ENCODE peak calls at places on chromosomes 3 and 15, in nine cellular contexts. K is right atrium auricular region, F is GM12878, S is PC-3, Q is neural progenitor cell, L is esophagus squamous epithelium, D is dorsolateral prefrontal cortex, M is pancreas, N is body of pancreas. X is an unnamed sample. For H3K27me3, the result is how much of the 10 kb centered on the place peaks cover.

GRCh38 chr3:114213262-114213668 is 24.1 kb downstream of the ZNF80 start:
- DNase-seq in K (no peak), F (no peak), S (no peak), Q (no peak), L (no peak), D (no peak), M (no peak), N (no peak), X (no peak)

GRCh38 chr15:35327789-35328188 is 218.2 kb downstream of the DPH6 start:
- DNase-seq in K (no peak), F (no peak), S (peak), Q (no peak), L (no peak), D (no peak), M (no peak), N (no peak), X (no peak)

GRCh38 chr15:65285291-65286068 is 1.2 kb downstream of the PARP16 start:
- DNase-seq in K (no peak), F (no peak), S (no peak), Q (no peak), L (no peak), D (no peak), M (no peak), N (no peak), X (no peak)

GRCh38 chr15:88913017-88913849 is at the start of gene MFGE8:
- DNase-seq in K (no peak), F (no peak), S (peak), Q (peak), L (no peak), D (no peak), M (peak), N (peak), X (peak)

GRCh38 chr3:152508705-152509104 is 240.0 kb downstream of the MBNL1 start:
- DNase-seq in K (no peak), F (no peak), S (peak), Q (no peak), L (no peak), D (no peak), M (no peak), N (no peak), X (peak)

GRCh38 chr3:124786491-124787241 is 56.4 kb downstream of the UMPS start:
- DNase-seq in K (no peak), F (no peak), S (peak), Q (no peak), L (no peak), D (no peak), M (no peak), N (no peak), X (no peak)

GRCh38 chr15:58742424-58743160 is 6.9 kb downstream of the ADAM10 start:
- DNase-seq in K (no peak), F (no peak), S (no peak), Q (no peak), L (no peak), D (no peak), M (no peak), N (no peak), X (peak)

GRCh38 chr3:88058593-88059379 is at the start of the genes CGGBP1 and ZNF654:
- DNase-seq in K (peak), F (peak), S (peak), Q (peak), L (peak), D (peak), M (peak), N (peak), X (peak)

GRCh38 chr15:71093089-71094024 is 21.9 kb upstream of the THSD4 start:
- DNase-seq in K (no peak), F (no peak), S (peak), Q (no peak), L (no peak), D (no peak), M (no peak), N (peak), X (peak)

GRCh38 chr3:105154692-105155091 is 212.0 kb upstream of the ALCAM start:
- DNase-seq in K (no peak), F (no peak), S (peak), Q (no peak), L (no peak), D (no peak), M (no peak), N (no peak), X (no peak)

GRCh38 chr3:99648496-99648895 is 10.1 kb downstream of the COL8A1 start:
- DNase-seq in K (no peak), F (no peak), S (peak), Q (no peak), L (no peak), D (no peak), M (no peak), N (no peak), X (no peak)
- H3K27ac ChIP-seq in K (peak), F (no peak), S (peak), Q (no peak), L (peak), D (no peak), M (no peak), N (no peak), X (no peak)

GRCh38 chr15:42880121-42880520 is 40.5 kb downstream of the TTBK2 start:
- DNase-seq in K (no peak), F (no peak), S (no peak), Q (no peak), L (no peak), D (no peak), M (no peak), N (no peak), X (no peak)

GRCh38 chr15:42879390-42879912 is 41.1 kb downstream of the TTBK2 start:
- DNase-seq in K (no peak), F (no peak), S (no peak), Q (no peak), L (no peak), D (no peak), M (no peak), N (no peak), X (no peak)

GRCh38 chr15:42876224-42876623 is 44.4 kb downstream of the TTBK2 start:
- DNase-seq in K (no peak), F (no peak), S (no peak), Q (no peak), L (no peak), D (no peak), M (no peak), N (no peak), X (no peak)
- TF ChIP-seq CTCF in K (no peak), F (no peak), S (no peak), Q (no peak), L (no peak), D (no peak), M (no peak), N (no peak), X (no peak)

DNA sequence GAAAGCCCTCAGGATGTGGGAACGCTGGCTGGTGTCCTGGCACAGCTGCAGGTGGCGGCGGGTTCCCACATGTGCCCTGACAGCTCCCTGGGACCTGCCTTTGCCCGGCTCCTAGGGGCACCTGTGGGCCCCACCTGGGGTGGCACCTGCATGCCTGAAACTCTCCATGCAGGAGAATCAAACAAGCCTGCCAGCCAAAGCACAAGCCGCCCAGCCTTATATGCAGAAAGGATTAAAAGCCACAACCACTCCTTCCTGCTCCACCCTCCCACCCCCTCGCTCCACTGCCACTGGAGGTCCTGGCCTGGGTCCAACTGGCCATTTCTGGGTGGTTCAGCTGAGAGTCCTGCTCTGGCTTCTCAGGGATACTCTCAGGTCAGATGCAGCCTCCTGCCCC is 18.1 kb downstream of the TRPM1 start:
- DNase-seq in K (no peak), F (no peak), S (peak), Q (no peak), L (no peak), D (no peak), M (peak), N (peak), X (no peak)
- H3K27me3 ChIP-seq in K (under half), F (under half), S (under half), Q (under half), L (under half), D (under half), M (under half), N (under half), X (under half)

GRCh38 chr3:156749244-156749643 is 74.9 kb downstream of the TIPARP start:
- DNase-seq in K (no peak), F (no peak), S (no peak), Q (peak), L (no peak), D (no peak), M (no peak), N (no peak), X (no peak)
- H3K27ac ChIP-seq in K (peak), F (no peak), S (no peak), Q (no peak), L (no peak), D (no peak), M (no peak), N (no peak), X (peak)

GRCh38 chr3:159781867-159782266 is 206.8 kb upstream of the IL12A start:
- DNase-seq in K (no peak), F (no peak), S (peak), Q (no peak), L (no peak), D (no peak), M (no peak), N (no peak), X (no peak)
- TF ChIP-seq CTCF in K (no peak), F (no peak), S (peak), Q (no peak), L (peak), D (no peak), M (no peak), N (no peak), X (no peak)

DNA sequence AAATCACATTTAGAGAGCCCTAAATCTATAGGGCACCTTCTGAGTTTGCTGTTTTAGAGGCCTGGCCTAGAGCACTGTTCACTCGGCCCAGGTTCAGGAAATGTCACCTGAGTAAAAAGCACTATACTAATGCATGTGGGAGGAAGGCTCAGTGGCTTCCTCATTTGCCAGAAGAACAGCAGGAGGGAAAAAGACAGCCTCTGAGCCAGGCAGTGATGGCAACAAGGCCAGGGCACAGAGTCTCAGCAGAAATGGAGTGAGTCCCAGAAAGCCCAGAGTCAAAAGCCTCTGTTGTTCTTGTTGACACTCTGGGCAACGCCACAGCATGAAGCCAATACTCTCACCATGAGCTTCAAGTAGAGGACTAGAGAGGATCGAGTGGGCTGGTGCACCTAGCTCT is 25.9 kb downstream of the LTF start:
- DNase-seq in K (no peak), F (no peak), S (no peak), Q (no peak), L (no peak), D (no peak), M (no peak), N (no peak), X (no peak)
- H3K27me3 ChIP-seq in K (under half), F (under half), S (under half), Q (under half), L (under half), D (under half), M (under half), N (under half), X (under half)

GRCh38 chr3:4741106-4741403 is 238.2 kb upstream of the BHLHE40 start:
- DNase-seq in K (no peak), F (no peak), S (no peak), Q (no peak), L (no peak), D (no peak), M (no peak), N (no peak), X (no peak)
- H3K27ac ChIP-seq in K (peak), F (no peak), S (peak), Q (no peak), L (peak), D (peak), M (peak), N (peak), X (no peak)

DNA sequence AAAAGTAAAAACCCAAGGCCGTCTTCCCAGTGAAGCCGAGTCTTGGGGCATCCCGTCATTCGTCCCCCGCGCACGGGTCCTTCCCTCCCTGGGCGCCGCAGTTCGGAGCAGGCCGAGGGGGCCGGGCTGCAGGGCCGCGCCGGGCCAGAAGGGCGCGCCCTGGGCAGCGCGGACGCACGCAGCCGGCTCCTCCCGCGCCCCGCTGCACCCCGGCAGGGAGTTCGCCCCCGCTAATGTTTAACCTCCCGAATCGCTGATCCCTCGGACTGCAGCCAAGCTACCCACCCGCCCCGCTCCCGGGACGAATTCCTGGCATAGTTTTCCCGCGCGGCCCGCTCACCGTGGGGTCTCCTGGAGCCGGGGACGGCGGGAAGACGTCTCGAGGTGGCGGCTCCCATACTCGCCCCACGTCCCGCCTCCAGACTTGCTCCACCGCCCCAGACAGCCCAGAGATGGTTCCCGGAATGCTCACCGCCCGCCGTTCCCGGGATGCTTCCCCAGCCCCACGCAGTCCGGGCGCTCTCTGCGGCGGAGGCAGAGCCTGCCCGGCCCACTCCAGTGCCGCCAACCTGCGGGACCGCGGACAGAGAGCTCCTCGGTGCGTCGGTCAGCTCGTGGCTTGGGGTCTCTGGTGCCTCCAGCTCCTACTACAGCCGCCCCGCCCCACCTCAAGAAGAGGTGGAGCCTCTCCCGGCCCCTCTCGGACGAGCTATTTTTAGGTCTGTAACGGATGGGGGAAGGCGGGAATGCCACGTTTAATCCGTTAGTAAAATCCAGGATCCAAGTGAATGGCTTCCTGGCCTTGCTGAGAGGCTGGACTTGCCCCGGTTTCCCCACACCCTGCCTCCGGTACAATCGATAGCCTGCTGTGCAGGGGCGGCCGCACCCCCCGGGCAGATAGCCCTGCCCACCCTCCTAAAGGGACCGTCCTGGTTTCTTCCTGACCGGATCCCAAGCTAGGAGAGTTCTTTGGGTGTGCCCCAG is at the start of gene DZIP1L:
- DNase-seq in K (peak), F (no peak), S (peak), Q (peak), L (no peak), D (no peak), M (peak), N (peak), X (peak)
- TF ChIP-seq CTCF in K (peak), F (peak), S (peak), Q (peak), L (peak), D (no peak), M (peak), N (peak), X (peak)